ENCODE peak calls at places on chromosomes 7 and 10, in seven cellular contexts. H is posterior cingulate gyrus; Y is lower lobe of right lung; L is iPS-NIHi11; J is NCI-H1092; V is OCI-LY7; G is activated naive CD4-positive, alpha-beta T cell treated with anti-CD3 and anti-CD28 coated beads, Interleukin-2, amount 50 U/mL, for 72 hours. D is an unnamed sample.

GRCh38 chr10:49526624-49527023 is 12.3 kb downstream of the ERCC6 start:
- DNase-seq in H (no peak), Y (no peak), L (no peak), J (no peak), V (no peak), G (no peak), D (no peak)

GRCh38 chr10:72981028-72981881 is 26.6 kb upstream of the PLA2G12B start:
- DNase-seq in H (no peak), Y (no peak), L (no peak), J (no peak), V (no peak), G (no peak), D (no peak)

GRCh38 chr10:115092258-115092554 is 959 bp upstream of the ATRNL1 start:
- DNase-seq in H (no peak), Y (no peak), L (no peak), J (no peak), V (no peak), G (no peak), D (no peak)

GRCh38 chr7:92717982-92718716 is 118.2 kb downstream of the CDK6 start:
- DNase-seq in H (peak; percentile 92), Y (peak; percentile 48), L (no peak), J (peak; percentile 42), V (peak; percentile 45), G (peak; percentile 72), D (no peak)

GRCh38 chr7:37031571-37032257 is 307.4 kb upstream of the AOAH start:
- DNase-seq in H (peak; percentile 84), Y (peak; percentile 50), L (peak; percentile 84), J (no peak), V (no peak), G (peak; percentile 56), D (peak; percentile 17)

GRCh38 chr10:98149858-98150257 is 15.4 kb downstream of the R3HCC1L start:
- DNase-seq in H (no peak), Y (no peak), L (no peak), J (no peak), V (no peak), G (no peak), D (no peak)

GRCh38 chr10:102713483-102713813 is 749 bp downstream of the ARL3 start:
- DNase-seq in H (no peak), Y (no peak), L (no peak), J (no peak), V (no peak), G (no peak), D (no peak)

GRCh38 chr7:33128990-33129805 is at the start of gene BBS9:
- DNase-seq in H (peak; percentile 99), Y (peak; percentile 95), L (peak; percentile 95), J (peak; percentile 91), V (peak; percentile 94), G (peak; percentile 92), D (peak; percentile 99)

GRCh38 chr7:149741629-149742028 is 31.8 kb downstream of the ZNF467 start:
- DNase-seq in H (peak; percentile 92), Y (peak; percentile 39), L (no peak), J (peak; percentile 13), V (peak; percentile 10), G (no peak), D (peak; percentile 25)

GRCh38 chr7:87328281-87328680 is 17.2 kb upstream of the CROT start:
- DNase-seq in H (no peak), Y (no peak), L (no peak), J (no peak), V (peak; percentile 62), G (no peak), D (no peak)

GRCh38 chr7:64882341-64883112 is 20.5 kb upstream of the ZNF273 start:
- DNase-seq in H (peak; percentile 95), Y (peak; percentile 69), L (peak; percentile 62), J (peak; percentile 32), V (no peak), G (no peak), D (peak; percentile 64)

GRCh38 chr7:7114575-7115291 is 67.6 kb upstream of the C1GALT1 start:
- DNase-seq in H (no peak), Y (no peak), L (no peak), J (peak; percentile 87), V (no peak), G (no peak), D (no peak)

GRCh38 chr10:19488592-19489280 is 327.5 kb upstream of the PLXDC2 start:
- DNase-seq in H (peak; percentile 77), Y (peak; percentile 62), L (peak; percentile 63), J (no peak), V (no peak), G (no peak), D (peak; percentile 32)

GRCh38 chr10:63553473-63553872 is 32.3 kb downstream of the REEP3 start:
- DNase-seq in H (no peak), Y (no peak), L (no peak), J (no peak), V (no peak), G (no peak), D (no peak)

GRCh38 chr7:155166673-155167370 is 96.7 kb downstream of the HTR5A start:
- DNase-seq in H (no peak), Y (no peak), L (no peak), J (no peak), V (peak; percentile 30), G (no peak), D (no peak)

GRCh38 chr10:126972622-126973414 is 67.6 kb downstream of the DOCK1 start:
- DNase-seq in H (no peak), Y (no peak), L (peak; percentile 27), J (no peak), V (no peak), G (no peak), D (no peak)

GRCh38 chr10:43102063-43102828 is 25.4 kb downstream of the RET start:
- DNase-seq in H (peak; percentile 88), Y (no peak), L (no peak), J (no peak), V (no peak), G (no peak), D (no peak)

GRCh38 chr7:131493559-131493958 is 62.9 kb downstream of the PODXL start:
- DNase-seq in H (no peak), Y (no peak), L (no peak), J (no peak), V (no peak), G (no peak), D (no peak)

GRCh38 chr7:11623093-11623678 is 208.8 kb downstream of the THSD7A start:
- DNase-seq in H (no peak), Y (no peak), L (no peak), J (no peak), V (no peak), G (no peak), D (no peak)

GRCh38 chr7:130960208-130960988 is 226.4 kb upstream of the KLF14 start:
- DNase-seq in H (no peak), Y (no peak), L (no peak), J (no peak), V (peak; percentile 83), G (no peak), D (no peak)

GRCh38 chr10:28326516-28327493 is 23.9 kb upstream of the MPP7 start:
- DNase-seq in H (no peak), Y (peak; percentile 47), L (peak; percentile 20), J (no peak), V (peak; percentile 23), G (no peak), D (no peak)

GRCh38 chr7:107446988-107447387 is 22.9 kb upstream of the GPR22 start:
- DNase-seq in H (no peak), Y (no peak), L (no peak), J (no peak), V (no peak), G (no peak), D (no peak)

GRCh38 chr7:70472580-70473239 is 659.2 kb upstream of the GALNT17 start:
- DNase-seq in H (no peak), Y (no peak), L (no peak), J (no peak), V (no peak), G (no peak), D (no peak)

GRCh38 chr10:99872367-99873162 is 90.1 kb downstream of the ABCC2 start:
- DNase-seq in H (no peak), Y (no peak), L (no peak), J (no peak), V (no peak), G (no peak), D (no peak)

GRCh38 chr7:98872328-98872924 is 2.6 kb upstream of the TMEM130 start:
- DNase-seq in H (no peak), Y (peak; percentile 31), L (no peak), J (no peak), V (peak; percentile 77), G (no peak), D (no peak)

GRCh38 chr10:71766717-71767419 is 6.5 kb downstream of the VSIR start:
- DNase-seq in H (no peak), Y (peak; percentile 87), L (peak; percentile 41), J (no peak), V (no peak), G (no peak), D (no peak)

GRCh38 chr7:14761506-14762296 is 140.8 kb downstream of the DGKB start:
- DNase-seq in H (peak; percentile 96), Y (no peak), L (no peak), J (peak; percentile 92), V (no peak), G (no peak), D (no peak)

GRCh38 chr7:19143930-19144574 is 1.2 kb downstream of the FERD3L start:
- DNase-seq in H (no peak), Y (no peak), L (peak; percentile 65), J (no peak), V (no peak), G (no peak), D (no peak)

GRCh38 chr10:10579709-10580108 is 438.0 kb upstream of the CELF2 start:
- DNase-seq in H (no peak), Y (no peak), L (no peak), J (no peak), V (no peak), G (no peak), D (no peak)

GRCh38 chr10:46272863-46273415 is 13.9 kb upstream of the ANTXRL start:
- DNase-seq in H (no peak), Y (no peak), L (no peak), J (no peak), V (no peak), G (peak; percentile 43), D (no peak)

GRCh38 chr7:45580053-45580872 is 6.1 kb downstream of the ADCY1 start:
- DNase-seq in H (no peak), Y (no peak), L (peak; percentile 56), J (peak; percentile 91), V (no peak), G (no peak), D (no peak)

GRCh38 chr10:95480102-95480900 is 80.9 kb downstream of the SORBS1 start:
- DNase-seq in H (no peak), Y (no peak), L (no peak), J (no peak), V (no peak), G (no peak), D (no peak)

GRCh38 chr7:4144801-4145470 is 537.2 kb upstream of the FOXK1 start:
- DNase-seq in H (peak; percentile 78), Y (peak; percentile 51), L (peak; percentile 68), J (no peak), V (no peak), G (no peak), D (no peak)

GRCh38 chr10:29895436-29895835 is 163.9 kb downstream of the JCAD start:
- DNase-seq in H (no peak), Y (no peak), L (peak; percentile 52), J (no peak), V (no peak), G (no peak), D (no peak)

GRCh38 chr7:141128506-141128905 is 54.6 kb downstream of the TMEM178B start:
- DNase-seq in H (no peak), Y (no peak), L (no peak), J (no peak), V (no peak), G (no peak), D (no peak)

GRCh38 chr7:149832332-149833041 is 5.7 kb upstream of the ZNF862 start:
- DNase-seq in H (no peak), Y (peak; percentile 31), L (no peak), J (no peak), V (no peak), G (peak; percentile 34), D (no peak)

GRCh38 chr7:116610210-116610609 is 61.8 kb upstream of the MET start:
- DNase-seq in H (no peak), Y (no peak), L (no peak), J (no peak), V (no peak), G (no peak), D (no peak)

GRCh38 chr7:106282374-106282773 is 2.4 kb downstream of the NAMPT start:
- DNase-seq in H (no peak), Y (no peak), L (no peak), J (no peak), V (no peak), G (no peak), D (no peak)

D was measured in C1 segment of cervical spinal cord.